ENCODE peak calls at places on chromosomes 1 and 21, in five cellular contexts. S is esophagus muscularis mucosa, T is spleen, O is HCT116, F is suprapubic skin. Z is an unnamed sample.

GRCh38 chr1:233945573-233945972 is 41.1 kb downstream of the SLC35F3 start:
- DNase-seq in T (no peak), F (no peak), S (no peak), O (peak; percentile 2), Z (no peak)

GRCh38 chr1:6820899-6821298 is 35.6 kb downstream of the CAMTA1 start:
- DNase-seq in F (no peak), T (no peak), O (no peak), S (no peak), Z (no peak)

GRCh38 chr1:24725209-24725651 is 20.0 kb upstream of the CLIC4 start:
- DNase-seq in O (no peak), S (no peak), T (no peak), F (no peak), Z (no peak)

GRCh38 chr1:160124709-160125478 is 9.3 kb downstream of the ATP1A2 start:
- DNase-seq in O (peak; percentile 52), T (no peak), F (no peak), S (no peak), Z (no peak)

GRCh38 chr1:81948495-81948894 is 147.8 kb downstream of the ADGRL2 start:
- DNase-seq in S (no peak), T (no peak), O (no peak), F (no peak), Z (no peak)

GRCh38 chr21:46154155-46154954 is 1.0 kb downstream of the FTCD start:
- DNase-seq in S (no peak), F (peak; percentile 59), O (no peak), T (peak; percentile 39), Z (no peak)

GRCh38 chr1:23475134-23475628 is 8.8 kb downstream of the ASAP3 start:
- DNase-seq in T (no peak), O (no peak), S (no peak), F (no peak), Z (no peak)

GRCh38 chr1:186082235-186082937 is 292.7 kb downstream of the TPR start:
- DNase-seq in T (peak; percentile 74), O (peak; percentile 35), F (peak; percentile 92), S (peak; percentile 93), Z (no peak)

GRCh38 chr1:160726498-160727391 is 12.3 kb upstream of the SLAMF7 start:
- DNase-seq in S (no peak), F (no peak), O (peak; percentile 75), T (no peak), Z (peak; percentile 75)

GRCh38 chr1:74811421-74812179 is 78.6 kb downstream of the TYW3 start:
- DNase-seq in T (no peak), F (no peak), S (no peak), O (no peak), Z (no peak)

GRCh38 chr1:236913371-236914037 is 90.7 kb downstream of the MT1HL1 start:
- DNase-seq in T (no peak), F (no peak), O (no peak), S (no peak), Z (no peak)

GRCh38 chr1:187696092-187696491 is 867.3 kb downstream of the PLA2G4A start:
- DNase-seq in T (peak; percentile 41), O (no peak), S (no peak), F (no peak), Z (no peak)

GRCh38 chr1:245235156-245235555 is 80.4 kb downstream of the KIF26B start:
- DNase-seq in F (no peak), T (no peak), S (no peak), O (no peak), Z (no peak)

GRCh38 chr1:115217150-115218033 is 120.7 kb downstream of the NGF start:
- DNase-seq in O (no peak), F (no peak), S (peak; percentile 91), T (no peak), Z (no peak)

GRCh38 chr1:12075195-12076114 is 12.4 kb downstream of the TNFRSF8 start:
- DNase-seq in F (no peak), O (no peak), T (peak; percentile 28), S (no peak), Z (no peak)

GRCh38 chr1:153441238-153441755 is 19.2 kb downstream of the S100A7 start:
- DNase-seq in S (no peak), T (peak; percentile 51), F (no peak), O (no peak), Z (peak; percentile 62)

GRCh38 chr1:2418791-2419320 is 6.5 kb upstream of the PEX10 start:
- DNase-seq in O (no peak), T (no peak), F (no peak), S (no peak), Z (no peak)

GRCh38 chr21:46229133-46229922 is 754 bp upstream of the LSS start:
- DNase-seq in T (peak; percentile 94), O (no peak), S (no peak), F (peak; percentile 85), Z (no peak)

DNA sequence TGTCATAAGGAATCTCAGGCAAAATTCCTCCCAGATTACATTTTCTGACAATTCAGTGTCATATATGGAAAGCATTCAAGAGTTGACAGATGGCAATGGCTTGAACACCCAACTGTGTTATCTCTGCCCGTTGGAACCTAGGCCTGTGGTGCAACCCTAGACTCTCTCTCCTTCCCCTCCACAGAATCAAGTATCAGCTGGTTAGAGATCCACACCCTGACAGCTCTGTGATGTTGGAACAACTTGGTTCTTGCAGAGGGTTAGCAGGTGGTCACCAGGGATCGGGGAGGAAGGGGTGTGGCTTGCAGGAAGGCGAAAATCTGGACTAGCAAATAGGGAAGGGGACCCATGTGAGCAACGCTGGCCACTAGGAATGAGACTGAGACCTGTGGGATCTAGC is 26.3 kb downstream of the PCSK9 start:
- DNase-seq in T (no peak), S (no peak), O (no peak), F (no peak), Z (no peak)
- TF ChIP-seq POLR2AphosphoS5 in T (no peak), S (no peak), O (no peak), F (no peak), Z (no peak)

GRCh38 chr1:221644663-221645258 is 97.1 kb downstream of the DUSP10 start:
- DNase-seq in T (no peak), F (no peak), O (no peak), S (no peak), Z (no peak)
- H3K9me3 ChIP-seq in T (no peaks in the 10 kb centered on the region), F (no peaks in the 10 kb centered on the region), O (no peaks in the 10 kb centered on the region), S (no peaks in the 10 kb centered on the region), Z (no peaks in the 10 kb centered on the region)

DNA sequence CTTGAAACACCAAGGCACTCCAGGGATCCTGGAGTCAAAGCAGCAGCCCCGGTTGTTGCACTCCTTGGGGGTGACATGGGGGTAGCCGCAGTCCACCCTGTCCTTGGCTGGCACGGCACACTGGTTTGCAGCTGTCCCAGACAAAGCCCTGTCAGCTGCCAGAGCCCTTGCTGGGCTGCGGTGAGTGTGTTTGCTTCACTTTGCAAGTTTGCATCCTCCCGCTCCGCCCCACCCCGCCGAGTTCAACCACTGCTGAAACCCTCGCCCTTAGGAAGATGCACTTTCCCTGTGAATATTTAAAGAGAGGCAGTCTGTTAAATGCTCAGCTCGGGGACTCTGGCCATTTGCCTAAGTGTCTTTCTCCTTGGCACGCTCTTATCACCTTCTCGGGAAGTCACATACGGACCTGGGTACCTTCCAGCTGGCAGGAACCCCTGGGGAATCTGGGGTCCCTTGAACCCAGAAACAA is 1.7 kb downstream of the TFF3 start:
- DNase-seq in T (no peak), O (no peak), F (no peak), S (no peak), Z (no peak)
- H3K27ac ChIP-seq in T (no peak overlapping the region), O (no peak overlapping the region), F (no peak overlapping the region), S (no peak overlapping the region), Z (no peak overlapping the region)

GRCh38 chr1:209653915-209654351 is 1.7 kb upstream of the LAMB3 start:
- DNase-seq in S (no peak), F (no peak), T (no peak), O (no peak), Z (no peak)
- TF ChIP-seq POLR2AphosphoS5 in S (no peak), F (no peak), T (no peak), O (no peak), Z (no peak)

DNA sequence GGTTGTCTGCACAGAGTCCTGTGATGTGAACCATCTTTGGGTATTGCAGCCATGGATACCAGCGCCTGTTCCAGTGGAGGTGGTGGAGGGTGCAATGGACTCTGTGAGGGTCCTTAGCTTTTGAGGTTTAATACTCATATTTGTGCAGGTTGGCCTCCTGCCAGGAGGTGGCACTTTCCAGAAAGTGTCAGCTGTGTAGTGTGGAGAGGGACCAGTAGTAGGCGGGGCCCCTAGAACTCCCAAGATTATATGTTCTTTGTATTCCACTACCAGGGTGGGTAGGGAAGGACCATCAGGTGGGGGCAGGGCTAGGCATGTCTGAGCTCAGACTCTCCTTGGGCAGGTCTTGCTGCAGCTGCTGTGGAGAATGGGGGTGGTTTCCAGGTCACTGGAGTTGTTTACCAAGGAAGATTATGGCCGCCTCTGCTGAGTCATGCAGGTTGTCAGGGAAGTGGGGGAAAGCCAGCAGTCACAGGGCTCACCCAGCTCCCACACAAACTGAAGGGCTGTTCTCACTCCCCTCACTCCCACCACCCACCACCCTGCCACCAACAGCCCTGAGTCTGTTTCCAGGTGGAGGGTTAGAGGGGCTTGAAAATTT is 31.2 kb upstream of the ZNF678 start:
- DNase-seq in F (no peak), O (no peak), S (no peak), T (no peak), Z (no peak)
- H3K9me3 ChIP-seq in F (peaks cover 27% of the 10 kb centered on the region), O (no peaks in the 10 kb centered on the region), S (peaks cover 43% of the 10 kb centered on the region), T (peaks cover 69% of the 10 kb centered on the region), Z (peaks cover 29% of the 10 kb centered on the region)

GRCh38 chr1:54301494-54301893 is 101.5 kb downstream of the MRPL37 start:
- DNase-seq in T (no peak), F (no peak), S (no peak), O (no peak), Z (no peak)
- H3K27ac ChIP-seq in T (no peak overlapping the region), F (no peak overlapping the region), S (no peak overlapping the region), O (no peak overlapping the region), Z (no peak overlapping the region)

GRCh38 chr21:33924766-33925100 is 9.1 kb upstream of the ATP5PO start:
- DNase-seq in S (no peak), T (no peak), F (peak; percentile 67), O (no peak), Z (no peak)

GRCh38 chr21:33924079-33924765 is 8.6 kb upstream of the ATP5PO start:
- DNase-seq in F (peak; percentile 91), T (peak; percentile 96), O (peak; percentile 69), S (peak; percentile 98), Z (no peak)
- TF ChIP-seq POLR2AphosphoS5 in F (no peak), T (no peak), O (no peak), S (peak; percentile 71), Z (peak; percentile 58)

GRCh38 chr1:4624801-4625200 is 29.6 kb upstream of the AJAP1 start:
- DNase-seq in F (peak; percentile 19), T (peak; percentile 47), S (no peak), O (no peak), Z (no peak)
- H3K9me3 ChIP-seq in F (no peaks in the 10 kb centered on the region), T (no peaks in the 10 kb centered on the region), S (no peaks in the 10 kb centered on the region), O (no peaks in the 10 kb centered on the region), Z (no peaks in the 10 kb centered on the region)

DNA sequence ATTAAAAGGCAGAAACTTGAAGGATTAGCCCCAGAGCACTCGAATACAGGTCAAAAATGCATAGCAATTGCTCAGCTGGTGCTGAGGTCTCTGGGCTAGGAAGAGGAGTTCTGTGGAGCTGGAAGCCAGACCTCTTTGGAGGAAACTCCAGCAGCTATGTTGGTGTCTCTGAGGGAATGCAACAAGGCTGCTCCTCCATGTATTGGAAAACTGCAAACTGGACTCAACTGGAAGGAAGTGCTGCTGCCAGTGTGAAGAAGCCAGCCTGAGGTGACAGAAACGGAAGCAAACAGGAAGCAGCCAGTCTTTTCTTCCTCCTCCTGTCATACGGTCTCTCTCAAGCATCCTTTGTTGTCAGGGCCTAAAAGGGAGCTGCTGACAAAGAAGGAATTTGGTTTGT is 233.4 kb upstream of the FGGY start:
- DNase-seq in F (no peak), T (no peak), S (no peak), O (no peak), Z (no peak)
- H3K27ac ChIP-seq in F (no peak overlapping the region), T (no peak overlapping the region), S (peak overlapping the region; percentile 8), O (no peak overlapping the region), Z (peak overlapping the region; percentile 66)

Z was measured in vagina.